ENCODE peak calls at places on chromosomes 11 and 22, in five cellular contexts. U is left ventricle myocardium inferior, D is Peyer's patch, H is BE2C, T is ovary. P is an unnamed sample.

GRCh38 chr11:15742626-15743243 is 613.6 kb downstream of the SOX6 start:
- DNase-seq in T (no peak), H (peak; percentile 21), D (no peak), U (no peak), P (no peak)

GRCh38 chr22:30481711-30482110 is 9.9 kb upstream of the SEC14L3 start:
- DNase-seq in T (no peak), H (no peak), D (no peak), U (no peak), P (no peak)

GRCh38 chr22:44171486-44172076 is 9.1 kb upstream of the PARVG start:
- DNase-seq in U (no peak), D (no peak), T (no peak), H (no peak), P (peak; percentile 29)

GRCh38 chr11:14969922-14970323 is 2.2 kb downstream of the CALCA start:
- DNase-seq in U (peak; percentile 19), H (peak; percentile 65), T (no peak), D (no peak), P (no peak)

GRCh38 chr11:130786987-130787688 is 129.1 kb downstream of the SNX19 start:
- DNase-seq in D (no peak), T (no peak), H (no peak), U (no peak), P (peak; percentile 80)

GRCh38 chr11:1123970-1124369 is 33.8 kb upstream of the MUC5AC start:
- DNase-seq in U (no peak), H (no peak), T (no peak), D (no peak), P (peak; percentile 48)

GRCh38 chr22:49979587-49980264 is 19.2 kb downstream of the PIM3 start:
- DNase-seq in H (peak; percentile 56), D (no peak), U (no peak), T (no peak), P (peak; percentile 12)

GRCh38 chr11:109123811-109124787 is 297.9 kb upstream of the C11orf87 start:
- DNase-seq in D (no peak), U (peak; percentile 55), T (no peak), H (no peak), P (no peak)

GRCh38 chr11:33574366-33574765 is 126.3 kb downstream of the C11orf91 start:
- DNase-seq in U (no peak), D (no peak), H (no peak), T (no peak), P (no peak)

GRCh38 chr11:17629113-17629512 is 82.1 kb downstream of the OTOG start:
- DNase-seq in U (no peak), T (no peak), D (no peak), H (no peak), P (no peak)

GRCh38 chr11:46896719-46897406 is 21.5 kb downstream of the LRP4 start:
- DNase-seq in H (no peak), U (no peak), D (no peak), T (no peak), P (no peak)

GRCh38 chr11:69878927-69879733 is 59.9 kb upstream of the FGF3 start:
- DNase-seq in H (no peak), D (no peak), T (no peak), U (peak; percentile 8), P (peak; percentile 48)

GRCh38 chr11:1778141-1778911 is 14.6 kb upstream of the CTSD start:
- DNase-seq in H (no peak), U (no peak), T (no peak), D (peak; percentile 13), P (no peak)

GRCh38 chr11:116893906-116894305 is 56.5 kb upstream of the APOA1 start:
- DNase-seq in D (no peak), H (no peak), T (no peak), U (no peak), P (no peak)

GRCh38 chr11:28384418-28384817 is 276.2 kb downstream of the METTL15 start:
- DNase-seq in T (no peak), U (no peak), H (no peak), D (no peak), P (no peak)

GRCh38 chr11:90134420-90135003 is at the start of gene NAALAD2:
- DNase-seq in T (peak; percentile 45), H (peak; percentile 90), D (no peak), U (peak; percentile 53), P (peak; percentile 82)

GRCh38 chr11:102201776-102202175 is 91.5 kb downstream of the YAP1 start:
- DNase-seq in D (no peak), H (no peak), U (no peak), T (no peak), P (no peak)
- H3K4me1 ChIP-seq in D (no peaks in the 10 kb centered on the region), H (no peaks in the 10 kb centered on the region), U (peaks cover 28% of the 10 kb centered on the region), T (peaks cover 9% of the 10 kb centered on the region), P (no peaks in the 10 kb centered on the region)

DNA sequence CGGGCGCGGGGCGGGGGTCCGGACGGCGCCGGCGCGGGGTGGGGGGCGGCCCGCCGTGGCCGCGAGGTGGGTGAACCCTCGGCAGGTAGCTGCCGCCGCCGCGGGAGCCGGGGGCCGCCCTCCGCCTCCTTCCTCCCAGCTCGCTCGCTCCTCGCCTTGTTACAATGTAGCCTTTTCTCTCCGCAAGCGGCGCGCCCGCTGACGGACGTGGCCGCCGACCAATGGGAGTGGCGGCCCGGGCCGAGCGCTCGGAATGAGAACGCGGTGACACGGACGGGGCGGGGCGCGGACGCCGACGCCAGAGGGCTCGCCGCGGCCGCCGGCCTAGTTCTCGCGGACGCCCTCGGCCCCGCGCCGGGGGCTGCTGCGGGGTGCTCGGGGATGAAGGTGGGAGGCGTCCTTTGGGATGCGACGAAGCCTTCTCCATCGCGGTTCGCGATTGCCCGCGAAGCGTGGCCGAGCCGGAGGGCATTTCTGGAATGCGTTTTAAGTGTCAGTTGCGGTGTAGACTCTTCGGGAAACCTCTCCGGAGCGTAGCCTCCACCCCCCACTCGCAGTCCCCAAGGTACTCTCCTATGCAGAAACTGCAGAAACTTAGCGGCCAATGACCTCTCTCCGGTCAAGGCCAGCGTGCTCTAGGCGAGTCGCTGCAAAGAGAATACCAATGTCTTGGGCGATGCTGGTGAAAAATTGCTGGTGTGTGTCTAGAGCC is 734 bp downstream of the PRDM11 start:
- DNase-seq in D (peak; percentile 94), H (peak; percentile 89), T (peak; percentile 95), U (peak; percentile 96), P (peak; percentile 98)
- TF ChIP-seq CTCF in D (no peak), H (no peak), T (no peak), U (peak; percentile 20), P (no peak)

DNA sequence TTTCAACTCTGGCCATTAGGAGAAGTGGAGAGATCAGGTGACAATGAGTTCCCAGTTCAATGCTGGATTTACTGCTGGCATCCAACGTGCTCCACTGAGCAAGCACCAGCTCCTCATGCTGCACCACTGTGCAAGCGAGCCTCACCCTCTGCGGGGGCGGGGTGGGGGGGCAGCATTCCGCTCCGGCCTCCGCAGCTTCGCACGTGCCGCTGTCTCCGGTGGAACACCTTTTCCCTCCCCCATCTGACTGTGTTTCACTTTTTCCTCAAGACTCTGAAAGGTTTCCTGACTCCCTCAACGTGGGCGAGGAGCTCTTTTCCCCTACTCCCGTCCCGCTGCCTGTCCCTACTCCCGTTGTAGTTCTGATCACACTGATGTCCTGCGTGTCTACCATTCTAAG is 835 bp upstream of the RHOD start:
- DNase-seq in U (no peak), H (no peak), D (no peak), T (no peak), P (no peak)
- H3K4me3 ChIP-seq in U (peak overlapping the region; percentile 75), H (no peak overlapping the region), D (peak overlapping the region; percentile 57), T (peak overlapping the region; percentile 48), P (peak overlapping the region; percentile 58)

GRCh38 chr22:20526628-20527355 is 19.4 kb downstream of the MED15 start:
- DNase-seq in H (no peak), U (no peak), T (no peak), D (no peak), P (no peak)

GRCh38 chr22:20526305-20526627 is 18.9 kb downstream of the MED15 start:
- DNase-seq in D (no peak), H (no peak), T (no peak), U (no peak), P (no peak)

GRCh38 chr22:20531154-20531403 is 23.7 kb downstream of the MED15 start:
- DNase-seq in H (no peak), T (no peak), U (no peak), D (no peak), P (no peak)

GRCh38 chr22:20530368-20531153 is 23.2 kb downstream of the MED15 start:
- DNase-seq in U (no peak), H (no peak), T (no peak), D (no peak), P (no peak)

GRCh38 chr22:20528405-20528978 is 21.1 kb downstream of the MED15 start:
- DNase-seq in D (no peak), U (no peak), H (no peak), T (no peak), P (no peak)
- H3K4me1 ChIP-seq in D (peaks cover 8% of the 10 kb centered on the region), U (peaks cover 78% of the 10 kb centered on the region), H (peaks cover 51% of the 10 kb centered on the region), T (peaks cover 30% of the 10 kb centered on the region), P (peaks cover 34% of the 10 kb centered on the region)

DNA sequence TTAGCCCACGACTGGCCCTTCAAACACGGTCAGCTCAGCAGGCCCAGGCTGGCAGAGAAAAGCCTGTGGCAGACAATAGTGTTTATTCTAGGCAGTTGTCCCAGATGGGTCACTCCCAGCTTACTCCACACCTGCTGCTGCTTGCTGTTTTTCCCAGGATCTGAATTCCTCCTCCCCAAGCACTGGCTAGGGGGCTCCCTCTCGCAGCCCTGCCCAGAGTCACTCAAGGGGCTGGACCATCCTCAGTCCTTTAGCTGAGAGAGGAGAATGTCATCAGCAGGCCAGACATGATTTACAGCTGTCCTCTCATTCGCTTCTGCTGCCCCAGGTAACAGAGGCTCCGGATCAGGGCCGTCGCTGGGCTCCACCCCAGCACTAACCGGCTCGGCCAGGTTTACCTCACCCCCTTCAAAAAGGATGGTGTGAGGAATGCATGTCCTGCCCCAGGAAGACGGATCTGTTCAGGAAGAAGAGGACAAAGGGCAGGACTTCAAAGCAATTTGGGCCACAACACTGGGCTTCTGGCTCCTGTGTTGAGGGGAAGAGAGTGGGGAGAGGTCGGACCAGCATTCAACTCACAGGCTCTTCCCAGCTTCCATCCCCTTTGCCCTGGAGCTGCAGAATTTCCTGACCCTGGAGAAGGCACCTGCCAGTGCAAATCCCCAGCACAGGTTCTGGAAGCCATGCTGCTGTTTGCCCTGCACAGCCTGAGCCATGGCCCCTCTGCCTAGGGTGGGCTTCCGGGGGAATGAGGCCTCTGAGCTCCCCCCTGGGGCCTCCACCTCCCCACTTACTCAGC is 59.7 kb upstream of the BARX2 start:
- DNase-seq in T (no peak), H (no peak), D (no peak), U (no peak), P (no peak)
- TF ChIP-seq CTCF in T (no peak), H (no peak), D (no peak), U (no peak), P (no peak)

GRCh38 chr11:2862395-2862949 is 23.1 kb downstream of the CDKN1C start:
- DNase-seq in D (no peak), H (no peak), T (no peak), U (no peak), P (no peak)
- H3K4me3 ChIP-seq in D (peak overlapping the region; percentile 38), H (no peak overlapping the region), T (peak overlapping the region; percentile 11), U (peak overlapping the region; percentile 59), P (no peak overlapping the region)

GRCh38 chr11:75571625-75572024 is 9.6 kb downstream of the SERPINH1 start:
- DNase-seq in H (no peak), U (no peak), D (no peak), T (no peak), P (no peak)
- H3K4me1 ChIP-seq in H (no peaks in the 10 kb centered on the region), U (peaks cover 75% of the 10 kb centered on the region), D (no peaks in the 10 kb centered on the region), T (peaks cover 5% of the 10 kb centered on the region), P (peaks cover 10% of the 10 kb centered on the region)

DNA sequence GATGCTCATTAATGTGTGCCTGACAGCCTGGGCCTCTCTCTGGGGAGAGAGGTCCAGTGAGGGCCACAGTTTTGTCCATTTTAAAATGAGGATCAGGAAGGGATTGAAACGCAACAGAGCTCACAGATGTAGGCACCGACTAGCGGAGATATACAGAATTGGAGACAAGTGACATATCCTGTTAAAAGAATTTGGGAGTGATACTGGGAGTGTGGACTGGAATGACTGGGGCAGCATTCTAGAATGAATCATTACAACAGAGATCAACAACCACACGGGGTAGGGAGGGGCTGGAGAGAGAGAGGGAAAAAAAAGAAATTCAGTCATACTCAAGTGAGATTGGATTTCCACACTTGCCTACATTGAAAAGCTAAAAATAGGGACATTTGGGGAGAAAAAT is 2.5 kb upstream of the NCAM1 start:
- DNase-seq in U (no peak), H (no peak), D (no peak), T (no peak), P (no peak)
- TF ChIP-seq CTCF in U (peak; percentile 40), H (peak; percentile 53), D (no peak), T (no peak), P (no peak)

P was measured in kidney.